ENCODE peak calls at places on chromosomes 6 and 20, in six cellular contexts. Y is CD8-positive, alpha-beta memory T cell; U is activated naive CD4-positive, alpha-beta T cell treated with anti-CD3 and anti-CD28 coated beads, Interleukin-2, amount 10 ng/mL, durations not matched to agents 7 days and 5 days; F is progenitor cell of endocrine pancreas; J is GM23248; R is AG10803. T is an unnamed sample.

GRCh38 chr20:62924567-62925419 is 1.5 kb downstream of the DIDO1 start:
- DNase-seq in Y (no peak), U (peak), F (no peak), J (peak), R (peak), T (peak)

GRCh38 chr6:11126876-11127275 is 15.4 kb upstream of the ERVFRD-1 start:
- DNase-seq in Y (no peak), U (no peak), F (no peak), J (no peak), R (peak), T (no peak)

GRCh38 chr20:2118783-2119182 is 17.2 kb downstream of the STK35 start:
- DNase-seq in Y (no peak), U (no peak), F (no peak), J (no peak), R (no peak), T (no peak)

GRCh38 chr6:99789767-99790166 is 183.1 kb downstream of the PRDM13 start:
- DNase-seq in Y (no peak), U (no peak), F (no peak), J (no peak), R (no peak), T (no peak)

GRCh38 chr6:145546265-145546664 is 189.1 kb downstream of the EPM2A start:
- DNase-seq in Y (no peak), U (no peak), F (no peak), J (no peak), R (no peak), T (no peak)

GRCh38 chr20:43925786-43926185 is 11.1 kb downstream of the TOX2 start:
- DNase-seq in Y (no peak), U (no peak), F (no peak), J (peak), R (peak), T (no peak)

GRCh38 chr6:13573669-13574110 is 711 bp upstream of the SIRT5 start:
- DNase-seq in Y (peak), U (peak), F (no peak), J (peak), R (peak), T (peak)

GRCh38 chr6:53042112-53042511 is 23.1 kb upstream of the FBXO9 start:
- DNase-seq in Y (no peak), U (no peak), F (no peak), J (peak), R (peak), T (peak)

GRCh38 chr6:16496982-16497823 is 258.8 kb downstream of the GMPR start:
- DNase-seq in Y (no peak), U (no peak), F (no peak), J (no peak), R (peak), T (peak)

GRCh38 chr6:142685852-142686718 is 258.9 kb downstream of the HIVEP2 start:
- DNase-seq in Y (no peak), U (no peak), F (no peak), J (peak), R (no peak), T (no peak)

GRCh38 chr6:21953831-21954801 is 342.7 kb downstream of the PRL start:
- DNase-seq in Y (no peak), U (peak), F (no peak), J (peak), R (peak), T (peak)

GRCh38 chr20:6178537-6178936 is 55.7 kb upstream of the FERMT1 start:
- DNase-seq in Y (no peak), U (no peak), F (no peak), J (peak), R (peak), T (peak)

GRCh38 chr6:136886110-136886509 is 36.0 kb upstream of the SLC35D3 start:
- DNase-seq in Y (no peak), U (no peak), F (no peak), J (peak), R (no peak), T (peak)

GRCh38 chr6:35024601-35025054 is 116.5 kb downstream of the TCP11 start:
- DNase-seq in Y (no peak), U (no peak), F (no peak), J (peak), R (peak), T (peak)

GRCh38 chr6:15763827-15764226 is 101.0 kb upstream of the DTNBP1 start:
- DNase-seq in Y (no peak), U (no peak), F (no peak), J (peak), R (peak), T (peak)

GRCh38 chr6:151544453-151544852 is 50.6 kb downstream of the CCDC170 start:
- DNase-seq in Y (no peak), U (no peak), F (no peak), J (no peak), R (no peak), T (no peak)

GRCh38 chr6:151067684-151068596 is 171.8 kb upstream of the AKAP12 start:
- DNase-seq in Y (no peak), U (no peak), F (no peak), J (peak), R (peak), T (peak)

GRCh38 chr6:154682633-154683125 is 50.5 kb upstream of the SCAF8 start:
- DNase-seq in Y (no peak), U (no peak), F (no peak), J (no peak), R (no peak), T (no peak)

GRCh38 chr6:114747995-114748625 is 405.3 kb upstream of the HS3ST5 start:
- DNase-seq in Y (no peak), U (peak), F (peak), J (peak), R (peak), T (peak)

GRCh38 chr20:33444797-33445560 is 1.4 kb upstream of the SNTA1 start:
- DNase-seq in Y (no peak), U (peak), F (no peak), J (no peak), R (no peak), T (peak)

GRCh38 chr6:35893246-35893645 is 27.7 kb downstream of the SRPK1 start:
- DNase-seq in Y (no peak), U (no peak), F (no peak), J (no peak), R (no peak), T (no peak)

GRCh38 chr20:16732506-16733152 is 2.8 kb downstream of the SNRPB2 start:
- DNase-seq in Y (peak), U (no peak), F (no peak), J (peak), R (no peak), T (peak)

GRCh38 chr6:64221776-64222175 is 586.2 kb downstream of the PHF3 start:
- DNase-seq in Y (no peak), U (no peak), F (no peak), J (no peak), R (no peak), T (no peak)

GRCh38 chr20:19828233-19828632 is 70.2 kb downstream of the RIN2 start:
- DNase-seq in Y (peak), U (no peak), F (no peak), J (no peak), R (no peak), T (peak)

GRCh38 chr6:5986847-5987246 is 19.9 kb downstream of the NRN1 start:
- DNase-seq in Y (no peak), U (no peak), F (no peak), J (no peak), R (no peak), T (no peak)

GRCh38 chr6:80094017-80094416 is 12.5 kb upstream of the BCKDHB start:
- DNase-seq in Y (peak), U (peak), F (no peak), J (peak), R (peak), T (peak)

GRCh38 chr6:7086488-7086887 is 21.3 kb upstream of the RREB1 start:
- DNase-seq in Y (peak), U (peak), F (no peak), J (peak), R (peak), T (peak)

GRCh38 chr6:158754738-158755137 is 64.4 kb downstream of the EZR start:
- DNase-seq in Y (no peak), U (no peak), F (no peak), J (no peak), R (no peak), T (no peak)

GRCh38 chr6:140009286-140009685 is 634.8 kb upstream of the CITED2 start:
- DNase-seq in Y (no peak), U (no peak), F (no peak), J (no peak), R (no peak), T (no peak)

GRCh38 chr6:154370545-154370944 is 13.9 kb upstream of the IPCEF1 start:
- DNase-seq in Y (no peak), U (peak), F (no peak), J (peak), R (peak), T (peak)

GRCh38 chr20:37518606-37519507 is 2.2 kb upstream of the NNAT start:
- DNase-seq in Y (no peak), U (no peak), F (no peak), J (no peak), R (no peak), T (no peak)

GRCh38 chr6:17149581-17149980 is 47.7 kb downstream of the STMND1 start:
- DNase-seq in Y (no peak), U (no peak), F (no peak), J (no peak), R (no peak), T (no peak)

GRCh38 chr6:27893836-27894807 is 18.1 kb downstream of the OR2B2 start:
- DNase-seq in Y (peak), U (peak), F (peak), J (peak), R (peak), T (peak)

GRCh38 chr6:18207949-18208348 is 52.7 kb downstream of the KDM1B start:
- DNase-seq in Y (no peak), U (no peak), F (no peak), J (no peak), R (no peak), T (no peak)

GRCh38 chr6:39310542-39310941 is 3.7 kb downstream of the KCNK17 start:
- DNase-seq in Y (no peak), U (no peak), F (no peak), J (no peak), R (no peak), T (no peak)

T was measured in fibroblast of villous mesenchyme.